ENCODE peak calls at places on chromosomes 7 and 10, in five cellular contexts. Y is upper lobe of right lung, D is GM23248, K is HepG2, U is heart right ventricle. G is an unnamed sample.

GRCh38 chr10:10677479-10677878 is 340.2 kb upstream of the CELF2 start:
- DNase-seq in Y (peak), D (peak), K (no peak), U (peak), G (peak)

GRCh38 chr7:325811-326210 is 35.8 kb downstream of the FOXL3 start:
- DNase-seq in Y (no peak), D (no peak), K (no peak), U (no peak), G (no peak)

GRCh38 chr7:4738711-4739527 is 36.5 kb upstream of the AP5Z1 start:
- DNase-seq in Y (no peak), D (peak), K (peak), U (peak), G (peak)

GRCh38 chr7:108403597-108404217 is 52.5 kb downstream of the NRCAM start:
- DNase-seq in Y (no peak), D (no peak), K (no peak), U (no peak), G (no peak)

GRCh38 chr7:72112992-72113391 is 299.1 kb downstream of the CALN1 start:
- DNase-seq in Y (no peak), D (no peak), K (no peak), U (no peak), G (no peak)

GRCh38 chr7:31336202-31337035 is 4.1 kb downstream of the NEUROD6 start:
- DNase-seq in Y (no peak), D (no peak), K (no peak), U (no peak), G (no peak)

GRCh38 chr7:69823151-69823744 is 225.0 kb downstream of the AUTS2 start:
- DNase-seq in Y (no peak), D (no peak), K (no peak), U (no peak), G (no peak)

GRCh38 chr10:14879055-14879800 is 562 bp downstream of the SUV39H2 start:
- DNase-seq in Y (no peak), D (peak), K (peak), U (peak), G (peak)

GRCh38 chr7:142104550-142105527 is 6.7 kb upstream of the MGAM2 start:
- DNase-seq in Y (no peak), D (peak), K (peak), U (no peak), G (peak)

GRCh38 chr7:84746347-84746746 is 440.5 kb downstream of the SEMA3D start:
- DNase-seq in Y (no peak), D (peak), K (no peak), U (no peak), G (peak)

GRCh38 chr10:3786295-3786981 is 1.4 kb upstream of the KLF6 start:
- DNase-seq in Y (peak), D (no peak), K (peak), U (peak), G (no peak)
- H3K4me3 ChIP-seq in Y (peak), D (peak), K (peak), U (peak), G (no peak)

GRCh38 chr10:124523301-124523871 is 61.8 kb downstream of the LHPP start:
- DNase-seq in Y (no peak), D (peak), K (no peak), U (peak), G (no peak)
- H3K4me3 ChIP-seq in Y (peak), D (no peak), K (peak), U (no peak), G (no peak)

GRCh38 chr10:133235891-133236321 is 1.7 kb upstream of the VENTX start:
- DNase-seq in Y (no peak), D (no peak), K (no peak), U (no peak), G (no peak)

GRCh38 chr10:133237241-133238065 is at the start of gene VENTX:
- DNase-seq in Y (no peak), D (no peak), K (no peak), U (no peak), G (no peak)

GRCh38 chr10:133238066-133238804 is 580 bp downstream of the VENTX start:
- DNase-seq in Y (no peak), D (no peak), K (no peak), U (no peak), G (no peak)

GRCh38 chr10:133235265-133235664 is 2.4 kb upstream of the VENTX start:
- DNase-seq in Y (peak), D (no peak), K (no peak), U (no peak), G (no peak)

GRCh38 chr10:133236411-133237240 is 1.0 kb upstream of the VENTX start:
- DNase-seq in Y (no peak), D (peak), K (no peak), U (no peak), G (no peak)
- H3K4me3 ChIP-seq in Y (peak), D (no peak), K (no peak), U (peak), G (no peak)

GRCh38 chr10:1033601-1034000 is 7.9 kb upstream of the IDI2 start:
- DNase-seq in Y (no peak), D (no peak), K (no peak), U (no peak), G (no peak)
- H3K4me3 ChIP-seq in Y (no peak), D (no peak), K (no peak), U (no peak), G (no peak)

DNA sequence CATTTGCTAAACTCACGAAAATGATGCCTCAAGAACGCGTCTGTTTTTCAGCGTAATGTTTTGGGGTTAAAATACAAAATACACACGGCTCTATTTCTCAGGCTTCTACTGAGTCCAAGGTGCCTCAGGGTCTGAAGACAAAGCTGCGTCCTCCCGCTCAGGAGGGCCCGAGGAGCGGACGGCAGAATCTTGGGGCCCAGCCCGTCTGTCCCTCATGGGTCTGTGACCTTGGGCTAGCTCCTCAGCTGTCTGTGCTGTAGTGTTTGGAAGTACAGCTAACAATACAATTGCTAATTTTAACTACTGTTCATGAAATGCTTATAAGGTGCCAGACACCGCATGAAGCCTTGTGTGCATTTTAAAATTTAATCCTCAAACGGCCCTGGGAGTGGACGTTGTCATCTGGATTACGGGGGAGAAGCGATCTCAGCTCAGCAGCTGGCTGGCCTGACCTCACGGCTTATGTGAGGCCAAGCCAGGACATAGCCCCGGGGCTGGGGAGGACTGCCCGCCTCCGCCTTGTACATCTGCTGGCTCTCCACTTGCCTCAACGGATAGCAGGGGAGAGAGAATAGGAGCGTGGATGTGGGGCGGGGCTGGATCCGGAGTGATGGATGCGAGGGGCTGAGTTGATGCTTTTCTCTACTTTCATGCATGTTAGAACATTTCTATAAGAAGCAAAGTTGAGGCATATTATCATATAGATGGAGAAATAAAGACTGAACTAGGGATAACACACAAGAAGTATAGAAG is 357.4 kb downstream of the GLRX3 start:
- DNase-seq in Y (no peak), D (no peak), K (no peak), U (no peak), G (no peak)
- H3K4me3 ChIP-seq in Y (no peak), D (no peak), K (no peak), U (no peak), G (no peak)

G was measured in fibroblast of the aortic adventitia.